ENCODE peak calls at places on chromosomes 3 and 15, in nine cellular contexts. K is prostate gland; A is naive thymus-derived CD4-positive, alpha-beta T cell; I is AG10803; W is CD8-positive, alpha-beta T cell; U is dorsolateral prefrontal cortex; N is CD8-positive, alpha-beta memory T cell; E is hepatocyte; H is aorta. Q is an unnamed sample.

GRCh38 chr3:172159962-172160538 is 120.7 kb downstream of the FNDC3B start:
- DNase-seq in U (no peak), A (no peak), E (no peak), W (no peak), N (no peak), H (peak; percentile 82), I (peak; percentile 21), K (peak; percentile 22), Q (no peak)

GRCh38 chr3:136390574-136390973 is 140.4 kb downstream of the PCCB start:
- DNase-seq in U (no peak), A (no peak), I (no peak), N (no peak), H (no peak), E (no peak), K (no peak), W (no peak), Q (no peak)

GRCh38 chr3:158906749-158907148 is 104.9 kb downstream of the MFSD1 start:
- DNase-seq in H (no peak), U (no peak), E (no peak), N (no peak), W (no peak), A (no peak), K (no peak), I (no peak), Q (no peak)

GRCh38 chr3:43291546-43291945 is 5.2 kb downstream of the SNRK start:
- DNase-seq in E (no peak), W (no peak), U (no peak), N (no peak), H (no peak), K (no peak), I (peak; percentile 55), A (no peak), Q (no peak)

GRCh38 chr15:74311734-74312444 is 55.6 kb downstream of the CYP11A1 start:
- DNase-seq in N (no peak), I (peak; percentile 42), A (no peak), U (no peak), W (no peak), H (no peak), E (peak; percentile 43), K (no peak), Q (no peak)

GRCh38 chr3:17088602-17089313 is 204.0 kb downstream of the PLCL2 start:
- DNase-seq in I (no peak), A (no peak), U (peak; percentile 46), W (peak; percentile 60), N (peak; percentile 72), H (peak; percentile 41), E (no peak), K (no peak), Q (no peak)

GRCh38 chr3:189944285-189945145 is 176.2 kb downstream of the P3H2 start:
- DNase-seq in K (peak; percentile 71), N (no peak), I (no peak), H (no peak), E (peak; percentile 20), W (no peak), U (no peak), A (no peak), Q (no peak)

GRCh38 chr15:64013179-64014043 is 32.9 kb downstream of the DAPK2 start:
- DNase-seq in H (no peak), E (no peak), N (no peak), W (no peak), K (no peak), U (no peak), A (no peak), I (peak; percentile 47), Q (no peak)

GRCh38 chr3:113166719-113167492 is 44.5 kb upstream of the BOC start:
- DNase-seq in A (no peak), I (peak; percentile 79), H (peak; percentile 55), U (peak; percentile 41), N (no peak), W (no peak), K (peak; percentile 65), E (peak; percentile 89), Q (peak; percentile 61)

GRCh38 chr3:54957711-54958110 is 29.9 kb upstream of the LRTM1 start:
- DNase-seq in A (no peak), H (no peak), I (peak; percentile 50), N (no peak), W (no peak), U (no peak), E (no peak), K (no peak), Q (no peak)

GRCh38 chr3:99755831-99756230 is 61.8 kb upstream of the CMSS1 start:
- DNase-seq in W (no peak), K (no peak), E (no peak), H (no peak), U (no peak), I (no peak), N (no peak), A (no peak), Q (no peak)

GRCh38 chr3:31103623-31104180 is 209.2 kb upstream of the GADL1 start:
- DNase-seq in W (no peak), A (no peak), N (no peak), U (no peak), I (no peak), K (no peak), E (no peak), H (no peak), Q (no peak)

GRCh38 chr15:40927497-40928346 is 1.4 kb upstream of the DLL4 start:
- DNase-seq in N (no peak), E (no peak), U (no peak), K (no peak), I (no peak), W (no peak), A (no peak), H (no peak), Q (no peak)

GRCh38 chr3:43686700-43687498 is 3.8 kb upstream of the ABHD5 start:
- DNase-seq in U (no peak), E (no peak), H (no peak), A (no peak), W (no peak), K (no peak), I (no peak), N (no peak), Q (no peak)

GRCh38 chr3:52019352-52020080 is 23.8 kb upstream of the RPL29 start:
- DNase-seq in H (peak; percentile 84), I (no peak), E (no peak), K (no peak), A (no peak), W (no peak), U (no peak), N (no peak), Q (no peak)

GRCh38 chr3:57977755-57978715 is 30.2 kb upstream of the FLNB start:
- DNase-seq in I (no peak), K (peak; percentile 63), W (no peak), H (no peak), N (no peak), U (no peak), E (peak; percentile 65), A (no peak), Q (no peak)

GRCh38 chr3:15330031-15330596 is 2.3 kb downstream of the SH3BP5 start:
- DNase-seq in K (no peak), E (peak; percentile 40), N (no peak), W (no peak), A (no peak), U (no peak), H (peak; percentile 64), I (peak; percentile 90), Q (peak; percentile 94)

GRCh38 chr3:140089403-140090072 is 154.6 kb downstream of the CLSTN2 start:
- DNase-seq in N (no peak), W (no peak), U (no peak), A (no peak), I (no peak), H (no peak), E (no peak), K (no peak), Q (no peak)

GRCh38 chr3:146134348-146135117 is 26.5 kb downstream of the PLOD2 start:
- DNase-seq in H (no peak), I (peak; percentile 41), K (no peak), W (no peak), N (no peak), A (no peak), U (no peak), E (no peak), Q (no peak)
- H3K4me3 ChIP-seq in H (no peak overlapping the region), I (no peak overlapping the region), K (no peak overlapping the region), W (no peak overlapping the region), N (no peak overlapping the region), A (no peak overlapping the region), U (no peak overlapping the region), E (no peak overlapping the region), Q (no peak overlapping the region)

GRCh38 chr15:99731336-99732267 is 1.6 kb downstream of the LYSMD4 start:
- DNase-seq in W (no peak), H (no peak), E (no peak), A (no peak), N (no peak), K (peak; percentile 34), I (no peak), U (no peak), Q (no peak)
- H3K4me3 ChIP-seq in W (peak overlapping the region; percentile 69), H (peak overlapping the region; percentile 88), E (peak overlapping the region; percentile 73), A (peak overlapping the region; percentile 70), N (peak overlapping the region; percentile 44), K (peak overlapping the region; percentile 93), I (peak overlapping the region; percentile 74), U (peak overlapping the region; percentile 94), Q (peak overlapping the region; percentile 81)

GRCh38 chr3:60582285-60582684 is 669.0 kb downstream of the FHIT start:
- DNase-seq in A (no peak), U (no peak), W (no peak), K (no peak), N (no peak), E (peak; percentile 14), H (no peak), I (peak; percentile 31), Q (no peak)

GRCh38 chr3:60577601-60578000 is 673.7 kb downstream of the FHIT start:
- DNase-seq in A (no peak), H (no peak), I (no peak), K (no peak), E (no peak), W (no peak), U (no peak), N (no peak), Q (no peak)

GRCh38 chr3:60578936-60579335 is 672.3 kb downstream of the FHIT start:
- DNase-seq in E (no peak), H (no peak), A (no peak), K (no peak), W (no peak), N (no peak), U (no peak), I (no peak), Q (no peak)

GRCh38 chr3:60580826-60581225 is 670.4 kb downstream of the FHIT start:
- DNase-seq in A (no peak), N (no peak), H (no peak), I (no peak), E (no peak), W (no peak), K (no peak), U (no peak), Q (no peak)

DNA sequence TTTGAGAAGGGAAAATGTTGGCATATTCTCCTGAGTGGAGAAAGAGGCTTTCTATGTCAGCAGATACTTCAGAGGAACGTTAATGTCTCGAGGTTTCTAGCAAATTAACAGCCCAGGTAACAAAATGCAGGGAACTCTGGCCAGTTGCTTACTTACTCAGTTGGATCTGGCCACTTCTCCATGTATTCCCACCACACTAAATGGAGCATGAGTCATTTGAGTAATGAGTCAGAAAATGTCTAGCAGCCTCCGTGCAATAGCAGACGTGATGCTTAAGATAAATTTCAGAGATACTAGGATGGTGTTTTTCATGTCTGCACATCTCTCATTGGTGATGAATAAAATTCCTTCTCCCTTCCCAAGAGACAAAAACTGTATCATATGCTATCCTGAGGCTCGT is 671.5 kb downstream of the FHIT start:
- DNase-seq in N (no peak), H (no peak), E (peak; percentile 36), I (peak; percentile 85), U (no peak), K (no peak), A (no peak), W (no peak), Q (peak; percentile 88)
- H3K4me3 ChIP-seq in N (no peak overlapping the region), H (no peak overlapping the region), E (no peak overlapping the region), I (no peak overlapping the region), U (no peak overlapping the region), K (no peak overlapping the region), A (no peak overlapping the region), W (no peak overlapping the region), Q (no peak overlapping the region)

GRCh38 chr3:124032881-124033359 is 41.0 kb upstream of the ROPN1 start:
- DNase-seq in I (peak; percentile 76), W (peak; percentile 65), E (peak; percentile 94), H (peak; percentile 89), A (peak; percentile 21), U (peak; percentile 80), N (peak; percentile 21), K (peak; percentile 78), Q (peak; percentile 39)
- H3K4me3 ChIP-seq in I (peak overlapping the region; percentile 76), W (peak overlapping the region; percentile 19), E (peak overlapping the region; percentile 95), H (peak overlapping the region; percentile 93), A (no peak overlapping the region), U (peak overlapping the region; percentile 82), N (no peak overlapping the region), K (peak overlapping the region; percentile 64), Q (peak overlapping the region; percentile 57)